ENCODE peak calls at places on chromosomes 11 and 22, in ten cellular contexts. One of them, this sample, is unnamed. For H3K36me3, the result is how much of the 10 kb centered on the place peaks cover.

GRCh38 chr11:125457814-125458343 is 38.2 kb downstream of the FEZ1 start:
- DNase-seq in thyroid gland: peak
- DNase-seq in CD4-positive, CD25-positive, alpha-beta regulatory T cell: no peak
- DNase-seq in GM23338: peak
- DNase-seq in K562: peak
- DNase-seq in CD8-positive, alpha-beta T cell: no peak
- DNase-seq in naive thymus-derived CD4-positive, alpha-beta T cell: no peak
- DNase-seq in cardiac muscle cell: peak
- DNase-seq in tibial nerve: peak
- DNase-seq in fibroblast of lung: peak
- DNase-seq in this sample: peak

GRCh38 chr11:75289919-75290318 is 49.3 kb downstream of the TPBGL start:
- DNase-seq in thyroid gland: no peak
- DNase-seq in CD4-positive, CD25-positive, alpha-beta regulatory T cell: no peak
- DNase-seq in GM23338: no peak
- DNase-seq in K562: no peak
- DNase-seq in CD8-positive, alpha-beta T cell: no peak
- DNase-seq in naive thymus-derived CD4-positive, alpha-beta T cell: no peak
- DNase-seq in cardiac muscle cell: no peak
- DNase-seq in tibial nerve: no peak
- DNase-seq in fibroblast of lung: no peak
- DNase-seq in this sample: no peak

GRCh38 chr11:70525466-70525865 is 127.1 kb downstream of the CTTN start:
- DNase-seq in thyroid gland: no peak
- DNase-seq in CD4-positive, CD25-positive, alpha-beta regulatory T cell: no peak
- DNase-seq in GM23338: no peak
- DNase-seq in K562: no peak
- DNase-seq in CD8-positive, alpha-beta T cell: no peak
- DNase-seq in naive thymus-derived CD4-positive, alpha-beta T cell: no peak
- DNase-seq in cardiac muscle cell: no peak
- DNase-seq in tibial nerve: no peak
- DNase-seq in fibroblast of lung: no peak
- DNase-seq in this sample: no peak

GRCh38 chr11:130400793-130401483 is 27.5 kb downstream of the ADAMTS8 start:
- DNase-seq in thyroid gland: no peak
- DNase-seq in CD4-positive, CD25-positive, alpha-beta regulatory T cell: no peak
- DNase-seq in GM23338: no peak
- DNase-seq in K562: no peak
- DNase-seq in CD8-positive, alpha-beta T cell: no peak
- DNase-seq in naive thymus-derived CD4-positive, alpha-beta T cell: no peak
- DNase-seq in cardiac muscle cell: peak
- DNase-seq in tibial nerve: peak
- DNase-seq in fibroblast of lung: peak
- DNase-seq in this sample: no peak

GRCh38 chr22:38924197-38924952 is 33.0 kb upstream of the APOBEC3A start:
- DNase-seq in thyroid gland: peak
- DNase-seq in CD4-positive, CD25-positive, alpha-beta regulatory T cell: no peak
- DNase-seq in GM23338: no peak
- DNase-seq in K562: peak
- DNase-seq in CD8-positive, alpha-beta T cell: no peak
- DNase-seq in naive thymus-derived CD4-positive, alpha-beta T cell: no peak
- DNase-seq in cardiac muscle cell: peak
- DNase-seq in tibial nerve: peak
- DNase-seq in fibroblast of lung: peak
- DNase-seq in this sample: peak

GRCh38 chr22:25629613-25630012 is 65.1 kb downstream of the GRK3 start:
- DNase-seq in thyroid gland: no peak
- DNase-seq in CD4-positive, CD25-positive, alpha-beta regulatory T cell: no peak
- DNase-seq in GM23338: no peak
- DNase-seq in K562: no peak
- DNase-seq in CD8-positive, alpha-beta T cell: no peak
- DNase-seq in naive thymus-derived CD4-positive, alpha-beta T cell: no peak
- DNase-seq in cardiac muscle cell: no peak
- DNase-seq in tibial nerve: no peak
- DNase-seq in fibroblast of lung: no peak
- DNase-seq in this sample: peak

GRCh38 chr11:134414772-134415765 is 3.0 kb upstream of the B3GAT1 start:
- DNase-seq in thyroid gland: no peak
- DNase-seq in CD4-positive, CD25-positive, alpha-beta regulatory T cell: no peak
- DNase-seq in GM23338: no peak
- DNase-seq in K562: no peak
- DNase-seq in CD8-positive, alpha-beta T cell: no peak
- DNase-seq in naive thymus-derived CD4-positive, alpha-beta T cell: no peak
- DNase-seq in cardiac muscle cell: no peak
- DNase-seq in tibial nerve: no peak
- DNase-seq in fibroblast of lung: no peak
- DNase-seq in this sample: no peak

GRCh38 chr11:110777765-110778164 is 65.5 kb upstream of the ARHGAP20 start:
- DNase-seq in thyroid gland: peak
- DNase-seq in CD4-positive, CD25-positive, alpha-beta regulatory T cell: no peak
- DNase-seq in GM23338: no peak
- DNase-seq in K562: no peak
- DNase-seq in CD8-positive, alpha-beta T cell: no peak
- DNase-seq in naive thymus-derived CD4-positive, alpha-beta T cell: no peak
- DNase-seq in cardiac muscle cell: peak
- DNase-seq in tibial nerve: peak
- DNase-seq in fibroblast of lung: peak
- DNase-seq in this sample: no peak

GRCh38 chr11:118128310-118128709 is 24.3 kb downstream of the SCN4B start:
- DNase-seq in thyroid gland: no peak
- DNase-seq in CD4-positive, CD25-positive, alpha-beta regulatory T cell: no peak
- DNase-seq in GM23338: no peak
- DNase-seq in K562: no peak
- DNase-seq in CD8-positive, alpha-beta T cell: no peak
- DNase-seq in naive thymus-derived CD4-positive, alpha-beta T cell: no peak
- DNase-seq in cardiac muscle cell: no peak
- DNase-seq in tibial nerve: no peak
- DNase-seq in fibroblast of lung: no peak
- DNase-seq in this sample: no peak

GRCh38 chr11:118128821-118129474 is 23.7 kb downstream of the SCN4B start:
- DNase-seq in thyroid gland: no peak
- DNase-seq in CD4-positive, CD25-positive, alpha-beta regulatory T cell: no peak
- DNase-seq in GM23338: no peak
- DNase-seq in K562: no peak
- DNase-seq in CD8-positive, alpha-beta T cell: no peak
- DNase-seq in naive thymus-derived CD4-positive, alpha-beta T cell: no peak
- DNase-seq in cardiac muscle cell: no peak
- DNase-seq in tibial nerve: no peak
- DNase-seq in fibroblast of lung: no peak
- DNase-seq in this sample: no peak

GRCh38 chr11:118120793-118121192 is 31.8 kb downstream of the SCN4B start:
- DNase-seq in thyroid gland: no peak
- DNase-seq in CD4-positive, CD25-positive, alpha-beta regulatory T cell: no peak
- DNase-seq in GM23338: no peak
- DNase-seq in K562: no peak
- DNase-seq in CD8-positive, alpha-beta T cell: no peak
- DNase-seq in naive thymus-derived CD4-positive, alpha-beta T cell: no peak
- DNase-seq in cardiac muscle cell: no peak
- DNase-seq in tibial nerve: no peak
- DNase-seq in fibroblast of lung: no peak
- DNase-seq in this sample: no peak

GRCh38 chr11:118129475-118130196 is 23.0 kb downstream of the SCN4B start:
- DNase-seq in thyroid gland: peak
- DNase-seq in CD4-positive, CD25-positive, alpha-beta regulatory T cell: no peak
- DNase-seq in GM23338: no peak
- DNase-seq in K562: no peak
- DNase-seq in CD8-positive, alpha-beta T cell: no peak
- DNase-seq in naive thymus-derived CD4-positive, alpha-beta T cell: no peak
- DNase-seq in cardiac muscle cell: no peak
- DNase-seq in tibial nerve: no peak
- DNase-seq in fibroblast of lung: no peak
- DNase-seq in this sample: no peak

DNA sequence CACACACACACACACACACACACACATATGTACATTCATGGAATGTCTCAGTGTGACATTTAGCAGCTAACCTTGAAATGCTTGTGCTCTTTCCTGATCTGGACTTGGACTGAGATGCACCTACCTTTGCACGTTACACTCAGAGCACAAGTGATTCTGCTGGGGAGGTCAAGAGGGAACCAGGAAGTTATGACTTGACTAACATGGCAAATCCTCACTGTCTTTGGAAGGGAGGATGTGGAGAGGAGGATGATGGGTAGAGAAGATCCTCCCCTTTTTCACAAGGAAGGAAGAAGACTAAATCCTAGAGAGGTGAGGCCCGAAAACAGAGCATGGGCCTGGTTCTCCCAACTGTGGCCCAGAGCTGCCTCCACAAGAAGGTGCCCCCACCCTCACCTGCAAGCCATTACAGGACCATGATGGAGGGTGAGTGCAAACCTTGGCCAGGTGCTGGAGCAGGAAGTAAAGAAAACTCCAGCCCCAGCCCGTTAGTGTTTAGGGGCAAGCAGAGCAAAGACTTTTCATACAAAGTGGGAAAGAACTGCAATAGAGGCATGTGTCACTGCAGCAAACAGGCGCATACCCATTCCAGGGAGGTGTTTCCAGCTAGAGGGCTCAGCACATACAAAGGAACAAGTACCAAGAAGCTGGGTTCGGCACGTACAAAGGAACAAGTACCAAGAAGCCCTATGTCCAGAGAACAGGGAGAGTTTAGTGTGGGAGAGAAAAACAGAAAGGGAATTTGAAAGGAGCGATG is 26.4 kb downstream of the SCN4B start:
- DNase-seq in thyroid gland: no peak
- DNase-seq in CD4-positive, CD25-positive, alpha-beta regulatory T cell: no peak
- DNase-seq in GM23338: no peak
- DNase-seq in K562: peak
- DNase-seq in CD8-positive, alpha-beta T cell: no peak
- DNase-seq in naive thymus-derived CD4-positive, alpha-beta T cell: no peak
- DNase-seq in cardiac muscle cell: no peak
- DNase-seq in tibial nerve: no peak
- DNase-seq in fibroblast of lung: peak
- DNase-seq in this sample: no peak
- H3K27ac ChIP-seq in thyroid gland: no peak
- H3K27ac ChIP-seq in CD4-positive, CD25-positive, alpha-beta regulatory T cell: no peak
- H3K27ac ChIP-seq in GM23338: no peak
- H3K27ac ChIP-seq in K562: peak
- H3K27ac ChIP-seq in CD8-positive, alpha-beta T cell: no peak
- H3K27ac ChIP-seq in naive thymus-derived CD4-positive, alpha-beta T cell: no peak
- H3K27ac ChIP-seq in cardiac muscle cell: no peak
- H3K27ac ChIP-seq in tibial nerve: no peak
- H3K27ac ChIP-seq in fibroblast of lung: no peak
- H3K27ac ChIP-seq in this sample: no peak

DNA sequence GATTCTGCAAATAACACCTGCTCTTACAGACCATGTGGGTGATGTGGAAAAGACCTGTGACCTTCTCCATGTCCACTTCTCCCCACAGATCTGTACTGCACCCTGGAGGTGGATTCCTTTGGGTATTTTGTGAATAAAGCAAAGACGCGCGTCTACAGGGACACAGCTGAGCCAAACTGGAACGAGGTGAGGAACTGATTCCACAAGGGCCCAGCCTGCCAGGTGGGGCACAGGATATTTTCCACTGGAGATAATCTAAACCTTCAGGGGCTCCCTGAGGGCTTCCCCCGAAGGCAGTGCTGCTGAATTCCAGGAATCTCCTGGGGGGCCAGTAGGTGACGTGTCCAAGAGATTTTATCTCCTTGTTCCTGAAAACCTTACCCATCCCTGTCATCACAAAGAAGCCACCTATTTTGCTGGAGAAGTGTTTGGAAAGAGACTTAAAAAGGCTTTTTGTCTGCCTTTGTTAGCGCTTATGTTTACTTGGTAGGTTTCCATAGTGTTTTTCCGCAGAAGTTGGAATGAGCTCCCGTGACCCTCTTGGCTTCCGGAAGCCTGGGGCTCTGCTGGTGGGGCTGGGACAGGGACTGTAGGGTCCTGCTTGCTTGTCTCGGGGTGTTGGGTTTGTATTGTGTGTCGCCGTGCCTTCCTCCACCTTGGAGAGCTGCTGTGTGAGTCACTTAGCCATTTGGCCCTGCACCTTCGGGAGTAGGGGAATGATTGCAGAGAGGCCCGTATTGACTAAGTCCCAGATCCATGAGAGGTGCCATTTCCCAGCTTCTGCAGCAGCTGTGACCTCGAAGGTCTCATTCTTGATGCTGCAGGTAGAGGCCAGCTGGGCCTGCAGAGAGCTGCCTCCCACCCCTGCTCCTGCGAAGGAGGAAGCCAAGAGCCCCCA is 112.4 kb downstream of the BCR start:
- DNase-seq in thyroid gland: no peak
- DNase-seq in CD4-positive, CD25-positive, alpha-beta regulatory T cell: no peak
- DNase-seq in GM23338: no peak
- DNase-seq in K562: no peak
- DNase-seq in CD8-positive, alpha-beta T cell: no peak
- DNase-seq in naive thymus-derived CD4-positive, alpha-beta T cell: no peak
- DNase-seq in cardiac muscle cell: no peak
- DNase-seq in tibial nerve: no peak
- DNase-seq in fibroblast of lung: no peak
- DNase-seq in this sample: no peak
- H3K36me3 ChIP-seq in thyroid gland: half or more
- H3K36me3 ChIP-seq in CD4-positive, CD25-positive, alpha-beta regulatory T cell: half or more
- H3K36me3 ChIP-seq in GM23338: under half
- H3K36me3 ChIP-seq in K562: under half
- H3K36me3 ChIP-seq in CD8-positive, alpha-beta T cell: half or more
- H3K36me3 ChIP-seq in naive thymus-derived CD4-positive, alpha-beta T cell: half or more
- H3K36me3 ChIP-seq in cardiac muscle cell: under half
- H3K36me3 ChIP-seq in tibial nerve: half or more
- H3K36me3 ChIP-seq in fibroblast of lung: under half
- H3K36me3 ChIP-seq in this sample: under half

GRCh38 chr11:2771758-2772466 is 72.1 kb upstream of the KCNQ1OT1 start:
- DNase-seq in thyroid gland: no peak
- DNase-seq in CD4-positive, CD25-positive, alpha-beta regulatory T cell: no peak
- DNase-seq in GM23338: no peak
- DNase-seq in K562: no peak
- DNase-seq in CD8-positive, alpha-beta T cell: no peak
- DNase-seq in naive thymus-derived CD4-positive, alpha-beta T cell: no peak
- DNase-seq in cardiac muscle cell: no peak
- DNase-seq in tibial nerve: no peak
- DNase-seq in fibroblast of lung: no peak
- DNase-seq in this sample: no peak

GRCh38 chr11:2770556-2771301 is 70.9 kb upstream of the KCNQ1OT1 start:
- DNase-seq in thyroid gland: no peak
- DNase-seq in CD4-positive, CD25-positive, alpha-beta regulatory T cell: no peak
- DNase-seq in GM23338: no peak
- DNase-seq in K562: no peak
- DNase-seq in CD8-positive, alpha-beta T cell: no peak
- DNase-seq in naive thymus-derived CD4-positive, alpha-beta T cell: no peak
- DNase-seq in cardiac muscle cell: no peak
- DNase-seq in tibial nerve: no peak
- DNase-seq in fibroblast of lung: no peak
- DNase-seq in this sample: no peak

GRCh38 chr11:2775083-2775625 is 75.4 kb upstream of the KCNQ1OT1 start:
- DNase-seq in thyroid gland: no peak
- DNase-seq in CD4-positive, CD25-positive, alpha-beta regulatory T cell: no peak
- DNase-seq in GM23338: no peak
- DNase-seq in K562: no peak
- DNase-seq in CD8-positive, alpha-beta T cell: no peak
- DNase-seq in naive thymus-derived CD4-positive, alpha-beta T cell: no peak
- DNase-seq in cardiac muscle cell: no peak
- DNase-seq in tibial nerve: no peak
- DNase-seq in fibroblast of lung: no peak
- DNase-seq in this sample: no peak

GRCh38 chr11:2774173-2775082 is 74.6 kb upstream of the KCNQ1OT1 start:
- DNase-seq in thyroid gland: no peak
- DNase-seq in CD4-positive, CD25-positive, alpha-beta regulatory T cell: no peak
- DNase-seq in GM23338: no peak
- DNase-seq in K562: no peak
- DNase-seq in CD8-positive, alpha-beta T cell: no peak
- DNase-seq in naive thymus-derived CD4-positive, alpha-beta T cell: no peak
- DNase-seq in cardiac muscle cell: no peak
- DNase-seq in tibial nerve: no peak
- DNase-seq in fibroblast of lung: no peak
- DNase-seq in this sample: no peak

GRCh38 chr11:2772544-2773031 is 72.8 kb upstream of the KCNQ1OT1 start:
- DNase-seq in thyroid gland: no peak
- DNase-seq in CD4-positive, CD25-positive, alpha-beta regulatory T cell: no peak
- DNase-seq in GM23338: no peak
- DNase-seq in K562: no peak
- DNase-seq in CD8-positive, alpha-beta T cell: no peak
- DNase-seq in naive thymus-derived CD4-positive, alpha-beta T cell: no peak
- DNase-seq in cardiac muscle cell: peak
- DNase-seq in tibial nerve: no peak
- DNase-seq in fibroblast of lung: peak
- DNase-seq in this sample: no peak
- H3K27ac ChIP-seq in thyroid gland: no peak
- H3K27ac ChIP-seq in CD4-positive, CD25-positive, alpha-beta regulatory T cell: no peak
- H3K27ac ChIP-seq in GM23338: no peak
- H3K27ac ChIP-seq in K562: no peak
- H3K27ac ChIP-seq in CD8-positive, alpha-beta T cell: no peak
- H3K27ac ChIP-seq in naive thymus-derived CD4-positive, alpha-beta T cell: no peak
- H3K27ac ChIP-seq in cardiac muscle cell: no peak
- H3K27ac ChIP-seq in tibial nerve: no peak
- H3K27ac ChIP-seq in fibroblast of lung: no peak
- H3K27ac ChIP-seq in this sample: no peak

DNA sequence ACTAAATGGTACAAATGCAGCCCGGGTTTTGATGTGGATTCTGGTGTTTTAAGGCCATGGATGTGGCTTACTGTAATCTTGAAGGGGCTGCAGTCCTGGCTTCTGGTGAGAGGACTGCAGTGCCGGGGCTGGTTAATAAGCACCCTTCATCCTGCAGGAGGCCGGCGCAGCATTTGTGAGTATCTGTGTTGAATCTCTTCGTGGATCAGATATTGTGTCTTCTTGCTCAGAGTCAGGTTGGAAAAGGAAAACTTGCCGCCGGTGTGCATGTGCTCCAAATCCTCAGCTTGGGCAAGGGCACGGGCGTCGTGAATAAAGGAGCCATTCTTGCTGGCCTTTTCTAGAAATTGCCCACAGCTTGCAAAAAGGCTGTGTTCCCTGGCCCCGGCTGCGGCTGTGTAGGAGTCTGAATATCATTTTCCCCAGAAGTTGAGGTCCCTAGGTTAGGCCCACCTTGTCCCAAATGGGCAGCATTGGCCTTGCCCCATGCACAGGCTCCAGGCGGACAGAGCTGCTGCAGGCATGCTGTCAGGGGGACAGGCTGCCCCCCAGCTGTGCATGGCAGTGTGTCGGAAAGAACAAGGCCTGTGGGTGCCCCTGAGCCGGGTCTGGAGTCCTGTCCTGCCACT is 28.9 kb upstream of the PARVB start:
- DNase-seq in thyroid gland: no peak
- DNase-seq in CD4-positive, CD25-positive, alpha-beta regulatory T cell: no peak
- DNase-seq in GM23338: no peak
- DNase-seq in K562: no peak
- DNase-seq in CD8-positive, alpha-beta T cell: no peak
- DNase-seq in naive thymus-derived CD4-positive, alpha-beta T cell: no peak
- DNase-seq in cardiac muscle cell: no peak
- DNase-seq in tibial nerve: no peak
- DNase-seq in fibroblast of lung: no peak
- DNase-seq in this sample: no peak
- H3K36me3 ChIP-seq in thyroid gland: under half
- H3K36me3 ChIP-seq in CD4-positive, CD25-positive, alpha-beta regulatory T cell: under half
- H3K36me3 ChIP-seq in GM23338: under half
- H3K36me3 ChIP-seq in K562: half or more
- H3K36me3 ChIP-seq in CD8-positive, alpha-beta T cell: under half
- H3K36me3 ChIP-seq in naive thymus-derived CD4-positive, alpha-beta T cell: under half
- H3K36me3 ChIP-seq in cardiac muscle cell: under half
- H3K36me3 ChIP-seq in tibial nerve: half or more
- H3K36me3 ChIP-seq in fibroblast of lung: under half
- H3K36me3 ChIP-seq in this sample: under half